ENCODE peak calls at places on chromosomes 16 and 17, in eight cellular contexts. Z, M, S, L, J, E, N and W are unnamed samples.

GRCh38 chr17:77833769-77834168 is 124.7 kb upstream of the TNRC6C start:
- DNase-seq in Z (no peak), M (no peak), S (no peak), L (no peak), J (no peak), E (no peak), N (no peak), W (no peak)

GRCh38 chr17:70208825-70209555 is 39.7 kb downstream of the KCNJ2 start:
- DNase-seq in Z (no peak), M (no peak), S (no peak), L (no peak), J (no peak), E (no peak), N (peak; percentile 3), W (no peak)

GRCh38 chr16:71428883-71429282 is 13.0 kb downstream of the TLE7 start:
- DNase-seq in Z (no peak), M (no peak), S (no peak), L (no peak), J (no peak), E (no peak), N (no peak), W (no peak)

GRCh38 chr16:11105038-11105903 is 150.7 kb downstream of the SOCS1 start:
- DNase-seq in Z (peak; percentile 51), M (no peak), S (peak; percentile 58), L (no peak), J (peak; percentile 86), E (no peak), N (peak; percentile 47), W (peak; percentile 91)

GRCh38 chr17:55219939-55220338 is 44.8 kb upstream of the HLF start:
- DNase-seq in Z (no peak), M (no peak), S (no peak), L (no peak), J (no peak), E (no peak), N (no peak), W (no peak)

GRCh38 chr17:6506679-6507231 is 49.6 kb downstream of the PITPNM3 start:
- DNase-seq in Z (no peak), M (no peak), S (peak; percentile 57), L (no peak), J (no peak), E (no peak), N (no peak), W (peak; percentile 3)

GRCh38 chr16:50478021-50478772 is 70.0 kb upstream of the NKD1 start:
- DNase-seq in Z (no peak), M (no peak), S (no peak), L (no peak), J (no peak), E (no peak), N (no peak), W (no peak)

GRCh38 chr16:66752958-66753357 is 1.5 kb upstream of the DYNC1LI2 start:
- DNase-seq in Z (no peak), M (no peak), S (no peak), L (no peak), J (no peak), E (no peak), N (no peak), W (no peak)

GRCh38 chr17:11461993-11462548 is 136.2 kb upstream of the DNAH9 start:
- DNase-seq in Z (no peak), M (no peak), S (no peak), L (no peak), J (no peak), E (no peak), N (no peak), W (no peak)

GRCh38 chr16:72561-73537 is at the start of gene RHBDF1:
- DNase-seq in Z (no peak), M (peak; percentile 64), S (no peak), L (no peak), J (no peak), E (no peak), N (peak; percentile 62), W (no peak)

GRCh38 chr17:50631908-50632571 is 2.6 kb upstream of the ABCC3 start:
- DNase-seq in Z (no peak), M (no peak), S (no peak), L (no peak), J (no peak), E (no peak), N (no peak), W (no peak)

GRCh38 chr17:14070344-14071007 is 1.2 kb downstream of the COX10 start:
- DNase-seq in Z (no peak), M (no peak), S (no peak), L (no peak), J (no peak), E (no peak), N (no peak), W (no peak)

GRCh38 chr17:74249966-74250365 is 24.1 kb upstream of the DNAI2 start:
- DNase-seq in Z (no peak), M (peak; percentile 39), S (no peak), L (no peak), J (no peak), E (no peak), N (no peak), W (no peak)

GRCh38 chr16:66856801-66857200 is 12.6 kb downstream of the CA7 start:
- DNase-seq in Z (no peak), M (no peak), S (no peak), L (no peak), J (no peak), E (no peak), N (no peak), W (no peak)

GRCh38 chr17:66776999-66777688 is 57.8 kb upstream of the CACNG5 start:
- DNase-seq in Z (no peak), M (no peak), S (no peak), L (no peak), J (no peak), E (no peak), N (no peak), W (no peak)

GRCh38 chr17:78965369-78965982 is 14.2 kb downstream of the LGALS3BP start:
- DNase-seq in Z (no peak), M (no peak), S (no peak), L (no peak), J (no peak), E (no peak), N (no peak), W (no peak)

GRCh38 chr17:14745122-14745521 is 444.2 kb downstream of the HS3ST3B1 start:
- DNase-seq in Z (no peak), M (no peak), S (no peak), L (no peak), J (peak; percentile 67), E (no peak), N (no peak), W (peak; percentile 81)

GRCh38 chr16:3364774-3365427 is 9.2 kb downstream of the OR2C1 start:
- DNase-seq in Z (peak; percentile 54), M (peak; percentile 88), S (peak; percentile 58), L (peak; percentile 75), J (peak; percentile 91), E (peak; percentile 92), N (peak; percentile 94), W (peak; percentile 84)

GRCh38 chr17:39365252-39365651 is 36.2 kb downstream of the FBXL20 start:
- DNase-seq in Z (no peak), M (no peak), S (peak; percentile 18), L (no peak), J (peak; percentile 46), E (no peak), N (no peak), W (peak; percentile 69)

GRCh38 chr17:16937431-16937830 is 34.5 kb downstream of the TNFRSF13B start:
- DNase-seq in Z (no peak), M (no peak), S (no peak), L (no peak), J (no peak), E (no peak), N (no peak), W (no peak)

GRCh38 chr17:74455025-74455585 is 11.3 kb upstream of the CD300A start:
- DNase-seq in Z (no peak), M (peak; percentile 54), S (no peak), L (no peak), J (no peak), E (no peak), N (no peak), W (no peak)

GRCh38 chr16:31471875-31472558 is at the start of gene TGFB1I1:
- DNase-seq in Z (peak; percentile 40), M (peak; percentile 81), S (no peak), L (no peak), J (no peak), E (no peak), N (no peak), W (no peak)

GRCh38 chr17:7523033-7523432 is 25.8 kb upstream of the TNFSF12 start:
- DNase-seq in Z (peak; percentile 13), M (no peak), S (no peak), L (no peak), J (no peak), E (no peak), N (peak; percentile 22), W (no peak)

GRCh38 chr16:81707411-81708321 is 71.4 kb upstream of the PLCG2 start:
- DNase-seq in Z (no peak), M (no peak), S (no peak), L (no peak), J (no peak), E (no peak), N (peak; percentile 81), W (no peak)

GRCh38 chr17:20315821-20316220 is 151.5 kb downstream of the LGALS9B start:
- DNase-seq in Z (no peak), M (no peak), S (no peak), L (no peak), J (no peak), E (no peak), N (no peak), W (no peak)

GRCh38 chr16:29784901-29785500 is 5.5 kb upstream of the KIF22 start:
- DNase-seq in Z (peak; percentile 42), M (peak; percentile 74), S (peak; percentile 38), L (peak; percentile 46), J (no peak), E (peak; percentile 22), N (peak; percentile 70), W (no peak)

GRCh38 chr17:36578671-36579070 is 13.0 kb upstream of the DHRS11 start:
- DNase-seq in Z (no peak), M (no peak), S (no peak), L (no peak), J (no peak), E (no peak), N (no peak), W (no peak)

GRCh38 chr16:24853830-24854229 is 8.1 kb downstream of the SLC5A11 start:
- DNase-seq in Z (no peak), M (no peak), S (no peak), L (no peak), J (no peak), E (peak; percentile 87), N (no peak), W (no peak)

GRCh38 chr17:43673516-43674323 is 12.0 kb upstream of the MEOX1 start:
- DNase-seq in Z (peak; percentile 89), M (peak; percentile 81), S (peak; percentile 80), L (peak; percentile 29), J (no peak), E (peak; percentile 55), N (peak; percentile 73), W (no peak)

GRCh38 chr17:70604854-70605253 is 435.5 kb downstream of the KCNJ2 start:
- DNase-seq in Z (no peak), M (no peak), S (no peak), L (no peak), J (no peak), E (no peak), N (no peak), W (no peak)

GRCh38 chr17:58156839-58157803 is 8.9 kb downstream of the OR4D1 start:
- DNase-seq in Z (no peak), M (no peak), S (no peak), L (peak; percentile 21), J (no peak), E (no peak), N (peak; percentile 3), W (no peak)

GRCh38 chr16:81214745-81215166 is 23.7 kb upstream of the BCO1 start:
- DNase-seq in Z (no peak), M (no peak), S (no peak), L (no peak), J (no peak), E (no peak), N (peak; percentile 14), W (no peak)

GRCh38 chr17:28065706-28066105 is 23.2 kb downstream of the NLK start:
- DNase-seq in Z (no peak), M (no peak), S (no peak), L (no peak), J (no peak), E (no peak), N (no peak), W (no peak)

GRCh38 chr17:49646391-49647255 is 31.3 kb downstream of the SPOP start:
- DNase-seq in Z (no peak), M (no peak), S (no peak), L (no peak), J (no peak), E (no peak), N (peak; percentile 10), W (peak; percentile 59)